ENCODE peak calls at places on chromosomes 2 and 18, in ten cellular contexts. K is IMR-90, D is esophagus squamous epithelium, W is Peyer's patch, G is adrenal gland, J is heart left ventricle, R is HepG2, S is tibial nerve, N is A549, I is right lobe of liver. L is an unnamed sample.

GRCh38 chr2:179486969-179487752 is 222.5 kb upstream of the SESTD1 start:
- DNase-seq in K (no peak), D (no peak), W (no peak), G (no peak), J (no peak), R (no peak), S (no peak), N (no peak), I (no peak), L (no peak)

GRCh38 chr18:23354625-23355024 is 98.5 kb upstream of the RIOK3 start:
- DNase-seq in K (peak), D (no peak), W (no peak), G (no peak), J (no peak), R (peak), S (no peak), N (no peak), I (no peak), L (no peak)

GRCh38 chr2:77228379-77228778 is 293.8 kb downstream of the LRRTM4 start:
- DNase-seq in K (no peak), D (no peak), W (no peak), G (no peak), J (no peak), R (no peak), S (no peak), N (no peak), I (no peak), L (no peak)

GRCh38 chr2:208040199-208041171 is 15.2 kb upstream of the PLEKHM3 start:
- DNase-seq in K (peak), D (peak), W (peak), G (peak), J (peak), R (peak), S (peak), N (peak), I (no peak), L (peak)

GRCh38 chr18:26526128-26526965 is 22.0 kb downstream of the KCTD1 start:
- DNase-seq in K (no peak), D (no peak), W (no peak), G (no peak), J (no peak), R (no peak), S (no peak), N (no peak), I (no peak), L (no peak)

GRCh38 chr2:161049571-161049970 is 110.7 kb upstream of the TANK start:
- DNase-seq in K (no peak), D (no peak), W (no peak), G (no peak), J (no peak), R (no peak), S (no peak), N (no peak), I (no peak), L (no peak)

GRCh38 chr18:79685281-79685680 is 5.7 kb downstream of the CTDP1 start:
- DNase-seq in K (no peak), D (no peak), W (no peak), G (no peak), J (no peak), R (no peak), S (no peak), N (no peak), I (no peak), L (no peak)

GRCh38 chr18:69943021-69943420 is 4.7 kb downstream of the CD226 start:
- DNase-seq in K (no peak), D (no peak), W (no peak), G (no peak), J (no peak), R (no peak), S (no peak), N (no peak), I (no peak), L (no peak)

GRCh38 chr2:231457101-231457500 is 7.2 kb downstream of the NCL start:
- DNase-seq in K (peak), D (no peak), W (no peak), G (no peak), J (no peak), R (no peak), S (no peak), N (no peak), I (no peak), L (no peak)

GRCh38 chr2:207731138-207731537 is 19.7 kb downstream of the CCNYL1 start:
- DNase-seq in K (no peak), D (no peak), W (no peak), G (no peak), J (no peak), R (no peak), S (no peak), N (no peak), I (no peak), L (no peak)

GRCh38 chr18:4781873-4782272 is 326.8 kb upstream of the DLGAP1 start:
- DNase-seq in K (no peak), D (no peak), W (no peak), G (no peak), J (no peak), R (no peak), S (no peak), N (no peak), I (no peak), L (no peak)

GRCh38 chr2:48085888-48086287 is 179.6 kb upstream of the FBXO11 start:
- DNase-seq in K (no peak), D (no peak), W (no peak), G (no peak), J (no peak), R (no peak), S (no peak), N (no peak), I (no peak), L (no peak)

GRCh38 chr2:187640926-187641510 is 86.8 kb upstream of the TFPI start:
- DNase-seq in K (no peak), D (no peak), W (no peak), G (no peak), J (no peak), R (no peak), S (no peak), N (no peak), I (no peak), L (no peak)

GRCh38 chr2:53987336-53987921 is 16.6 kb upstream of the PSME4 start:
- DNase-seq in K (peak), D (no peak), W (no peak), G (no peak), J (no peak), R (peak), S (no peak), N (no peak), I (no peak), L (no peak)

GRCh38 chr18:21111351-21112139 is at the start of gene ROCK1:
- DNase-seq in K (peak), D (peak), W (peak), G (peak), J (peak), R (peak), S (peak), N (peak), I (peak), L (peak)

GRCh38 chr2:117982376-117983033 is 31.4 kb downstream of the CCDC93 start:
- DNase-seq in K (no peak), D (no peak), W (no peak), G (no peak), J (no peak), R (peak), S (no peak), N (no peak), I (no peak), L (no peak)

GRCh38 chr2:99261242-99261641 is 5.8 kb upstream of the LYG2 start:
- DNase-seq in K (no peak), D (no peak), W (no peak), G (no peak), J (no peak), R (no peak), S (no peak), N (no peak), I (no peak), L (no peak)

GRCh38 chr2:34096552-34097171 is 497.6 kb upstream of the FAM98A start:
- DNase-seq in K (peak), D (no peak), W (no peak), G (peak), J (peak), R (peak), S (peak), N (peak), I (no peak), L (peak)

GRCh38 chr2:167114018-167114417 is 225.7 kb downstream of the XIRP2 start:
- DNase-seq in K (peak), D (no peak), W (no peak), G (no peak), J (no peak), R (no peak), S (no peak), N (peak), I (no peak), L (no peak)

GRCh38 chr2:98458207-98458606 is 13.5 kb downstream of the INPP4A start:
- DNase-seq in K (peak), D (no peak), W (peak), G (no peak), J (no peak), R (no peak), S (no peak), N (peak), I (no peak), L (no peak)

GRCh38 chr18:12651651-12652050 is 6.3 kb downstream of the SPIRE1 start:
- DNase-seq in K (no peak), D (no peak), W (no peak), G (no peak), J (no peak), R (no peak), S (no peak), N (no peak), I (no peak), L (no peak)

GRCh38 chr2:175976758-175977157 is 25.3 kb downstream of the LNPK start:
- DNase-seq in K (peak), D (no peak), W (no peak), G (no peak), J (no peak), R (peak), S (no peak), N (peak), I (no peak), L (no peak)

GRCh38 chr2:17643031-17643615 is 102.6 kb downstream of the VSNL1 start:
- DNase-seq in K (peak), D (no peak), W (no peak), G (peak), J (peak), R (peak), S (peak), N (peak), I (no peak), L (no peak)

GRCh38 chr2:46257476-46257875 is 39.7 kb upstream of the EPAS1 start:
- DNase-seq in K (peak), D (no peak), W (no peak), G (no peak), J (no peak), R (no peak), S (no peak), N (no peak), I (no peak), L (no peak)

GRCh38 chr2:100614455-100615000 is 51.7 kb downstream of the PDCL3 start:
- DNase-seq in K (no peak), D (no peak), W (no peak), G (no peak), J (no peak), R (no peak), S (no peak), N (no peak), I (no peak), L (no peak)

GRCh38 chr2:8306530-8307351 is 375.1 kb upstream of the ID2 start:
- DNase-seq in K (peak), D (no peak), W (no peak), G (no peak), J (no peak), R (no peak), S (no peak), N (peak), I (no peak), L (no peak)

GRCh38 chr2:73532381-73532780 is 109.8 kb downstream of the NAT8 start:
- DNase-seq in K (no peak), D (no peak), W (no peak), G (no peak), J (no peak), R (no peak), S (no peak), N (no peak), I (no peak), L (no peak)

GRCh38 chr2:73528688-73529087 is 113.5 kb downstream of the NAT8 start:
- DNase-seq in K (no peak), D (no peak), W (no peak), G (no peak), J (no peak), R (no peak), S (no peak), N (no peak), I (no peak), L (no peak)
- TF ChIP-seq POLR2A in K (no peak), D (no peak), W (no peak), G (no peak), J (no peak), R (no peak), S (no peak), N (no peak), I (no peak), L (no peak)

DNA sequence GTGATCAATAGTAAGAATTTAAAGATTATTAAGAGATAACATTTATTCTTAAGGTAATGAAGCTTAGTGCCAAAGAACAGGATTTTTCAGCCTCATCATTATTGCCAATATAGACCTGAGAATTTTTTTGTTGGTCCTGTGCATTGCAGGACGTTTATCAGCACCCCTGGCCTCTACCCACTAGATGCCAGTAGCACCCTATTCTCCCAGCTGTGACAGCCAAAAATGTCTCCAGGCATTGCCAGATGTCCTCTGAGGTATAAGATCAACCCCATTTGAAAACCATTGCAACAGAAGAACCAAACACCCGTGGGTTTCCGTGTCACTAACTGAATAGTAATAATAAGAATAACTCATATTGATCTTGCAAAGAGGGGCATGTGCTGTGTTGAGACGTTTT is 700.0 kb upstream of the SOX11 start:
- DNase-seq in K (no peak), D (no peak), W (no peak), G (no peak), J (no peak), R (no peak), S (no peak), N (no peak), I (no peak), L (no peak)
- H3K4me3 ChIP-seq in K (no peak), D (no peak), W (no peak), G (no peak), J (no peak), R (no peak), S (no peak), N (no peak), I (no peak), L (no peak)

GRCh38 chr18:36296591-36297418 is 708 bp upstream of the FHOD3 start:
- DNase-seq in K (peak), D (no peak), W (no peak), G (peak), J (peak), R (peak), S (peak), N (peak), I (peak), L (no peak)

GRCh38 chr18:36295880-36296301 is 1.6 kb upstream of the FHOD3 start:
- DNase-seq in K (no peak), D (no peak), W (no peak), G (no peak), J (peak), R (no peak), S (no peak), N (no peak), I (no peak), L (no peak)

GRCh38 chr18:36298113-36298701 is 694 bp downstream of the FHOD3 start:
- DNase-seq in K (no peak), D (no peak), W (no peak), G (no peak), J (peak), R (no peak), S (no peak), N (no peak), I (no peak), L (no peak)

GRCh38 chr18:36299010-36299409 is 1.5 kb downstream of the FHOD3 start:
- DNase-seq in K (no peak), D (no peak), W (no peak), G (no peak), J (no peak), R (no peak), S (no peak), N (no peak), I (no peak), L (no peak)

GRCh38 chr18:36297419-36298112 is at the start of gene FHOD3:
- DNase-seq in K (peak), D (no peak), W (no peak), G (peak), J (peak), R (no peak), S (peak), N (peak), I (peak), L (peak)
- TF ChIP-seq POLR2A in K (no peak), D (no peak), W (no peak), G (no peak), J (peak), R (no peak), S (no peak), N (no peak), I (no peak), L (no peak)

GRCh38 chr2:1014802-1015201 is 64.2 kb downstream of the SNTG2 start:
- DNase-seq in K (no peak), D (no peak), W (no peak), G (no peak), J (no peak), R (no peak), S (no peak), N (no peak), I (no peak), L (no peak)
- H3K4me3 ChIP-seq in K (no peak), D (no peak), W (no peak), G (no peak), J (no peak), R (no peak), S (no peak), N (no peak), I (no peak), L (no peak)

DNA sequence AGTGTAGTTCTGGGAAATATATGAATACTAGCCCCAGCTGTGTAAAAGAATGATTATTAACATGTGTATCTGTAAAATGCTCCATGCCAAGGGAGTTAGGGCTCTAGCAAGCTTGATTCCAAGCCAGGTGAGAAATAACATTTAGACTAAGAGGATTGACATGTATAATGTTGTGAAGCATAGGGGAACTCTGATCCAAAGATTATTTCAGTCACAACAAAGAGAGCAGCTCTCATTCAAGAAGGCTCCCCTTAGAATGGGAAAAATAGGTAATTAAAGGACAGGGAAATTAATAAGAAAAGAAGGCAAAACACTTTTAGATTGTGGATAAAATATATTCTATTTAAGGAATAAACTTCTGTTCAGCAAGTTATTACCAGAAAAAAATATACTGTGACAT is 347.3 kb upstream of the CDH7 start:
- DNase-seq in K (no peak), D (no peak), W (no peak), G (no peak), J (no peak), R (no peak), S (no peak), N (no peak), I (no peak), L (no peak)
- TF ChIP-seq POLR2A in K (no peak), D (no peak), W (no peak), G (no peak), J (no peak), R (no peak), S (no peak), N (no peak), I (no peak), L (no peak)

DNA sequence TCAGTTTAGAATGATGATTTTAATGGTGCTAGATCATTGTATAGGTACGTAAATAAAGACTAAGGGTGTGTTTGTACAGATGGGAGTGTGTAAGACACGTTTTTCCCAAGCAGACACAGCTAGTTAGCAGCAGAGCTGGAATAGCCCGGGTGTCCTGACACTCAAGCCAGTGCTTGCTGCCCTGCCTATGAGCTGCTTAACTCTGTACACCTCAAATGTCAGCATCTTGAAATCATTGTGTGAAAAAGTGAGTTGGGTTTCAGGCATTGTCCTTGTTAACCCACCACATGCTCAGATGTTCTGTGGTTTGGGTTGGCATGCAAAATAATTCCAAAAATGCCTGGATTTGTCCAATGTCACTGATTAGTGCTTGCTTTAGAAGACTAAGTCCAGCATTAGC is 13.0 kb upstream of the TET3 start:
- DNase-seq in K (no peak), D (no peak), W (no peak), G (no peak), J (no peak), R (no peak), S (no peak), N (no peak), I (no peak), L (no peak)
- H3K4me3 ChIP-seq in K (no peak), D (no peak), W (no peak), G (no peak), J (no peak), R (no peak), S (no peak), N (no peak), I (no peak), L (no peak)

L was measured in stomach.